ENCODE peak calls at places on chromosomes 3 and 15, in four cellular contexts. K, V, T and D are unnamed samples.

GRCh38 chr3:23961913-23962312 is 16.8 kb downstream of the NR1D2 start:
- DNase-seq in V (no peak), T (no peak), K (no peak), D (no peak)

GRCh38 chr3:134320749-134321148 is 53.5 kb downstream of the AMOTL2 start:
- DNase-seq in T (no peak), V (no peak), K (no peak), D (no peak)

GRCh38 chr3:40523781-40524180 is 979 bp upstream of the ZNF621 start:
- DNase-seq in K (no peak), V (no peak), T (peak; percentile 4), D (no peak)

GRCh38 chr3:66115858-66116654 is 77.3 kb upstream of the MAGI1 start:
- DNase-seq in T (peak; percentile 24), K (peak; percentile 82), V (peak; percentile 37), D (peak; percentile 83)

GRCh38 chr15:90812881-90813280 is 55.5 kb upstream of the FURIN start:
- DNase-seq in V (no peak), T (no peak), K (no peak), D (peak; percentile 29)

GRCh38 chr15:101037090-101037830 is 118.1 kb downstream of the LRRK1 start:
- DNase-seq in V (no peak), T (no peak), K (peak; percentile 41), D (peak; percentile 22)

GRCh38 chr3:169497567-169498257 is 165.8 kb downstream of the MECOM start:
- DNase-seq in V (no peak), T (no peak), K (no peak), D (no peak)

GRCh38 chr3:131772278-131772893 is 262.4 kb downstream of the CPNE4 start:
- DNase-seq in K (no peak), T (no peak), V (no peak), D (no peak)

GRCh38 chr3:184710870-184711365 is 946 bp downstream of the MAGEF1 start:
- DNase-seq in T (no peak), K (peak; percentile 60), V (no peak), D (no peak)

GRCh38 chr3:10910367-10910766 is 82.2 kb upstream of the SLC6A1 start:
- DNase-seq in V (no peak), K (no peak), T (no peak), D (no peak)

GRCh38 chr3:189690237-189690636 is 59.0 kb downstream of the TP63 start:
- DNase-seq in V (no peak), K (no peak), T (no peak), D (no peak)

GRCh38 chr3:41363830-41364523 is 164.7 kb downstream of the CTNNB1 start:
- DNase-seq in T (peak; percentile 46), V (no peak), K (no peak), D (peak; percentile 58)

GRCh38 chr3:5022187-5022965 is 43.1 kb downstream of the BHLHE40 start:
- DNase-seq in T (no peak), K (no peak), V (no peak), D (no peak)

GRCh38 chr15:100703032-100703578 is 100.7 kb downstream of the ASB7 start:
- DNase-seq in V (no peak), T (no peak), K (peak; percentile 21), D (peak; percentile 82)

GRCh38 chr3:135084404-135084803 is 289.3 kb downstream of the EPHB1 start:
- DNase-seq in V (no peak), T (no peak), K (no peak), D (no peak)

GRCh38 chr15:50257924-50258323 is 7.6 kb downstream of the HDC start:
- DNase-seq in T (no peak), V (no peak), K (no peak), D (no peak)

GRCh38 chr3:53043738-53044137 is 2.1 kb downstream of the SFMBT1 start:
- DNase-seq in T (no peak), K (no peak), V (no peak), D (no peak)

GRCh38 chr15:98906712-98907083 is 100.9 kb downstream of the PGPEP1L start:
- DNase-seq in K (no peak), V (peak; percentile 55), T (no peak), D (no peak)

GRCh38 chr3:194471863-194472262 is 14.9 kb downstream of the ATP13A3 start:
- DNase-seq in T (no peak), K (no peak), V (no peak), D (no peak)

GRCh38 chr15:46344906-46345305 is 710.1 kb downstream of the SQOR start:
- DNase-seq in V (no peak), T (no peak), K (no peak), D (no peak)

GRCh38 chr15:51576911-51577500 is 45.6 kb downstream of the DMXL2 start:
- DNase-seq in T (no peak), K (no peak), V (no peak), D (no peak)

GRCh38 chr3:108406063-108406660 is 104.2 kb downstream of the MYH15 start:
- DNase-seq in T (no peak), K (no peak), V (no peak), D (no peak)

GRCh38 chr3:4943553-4943952 is 35.7 kb upstream of the BHLHE40 start:
- DNase-seq in K (no peak), T (peak; percentile 23), V (no peak), D (no peak)

GRCh38 chr15:96290679-96291078 is 39.8 kb upstream of the NR2F2 start:
- DNase-seq in K (no peak), T (no peak), V (no peak), D (no peak)

GRCh38 chr3:127339943-127340861 is 52.4 kb upstream of the PRR20G start:
- DNase-seq in K (no peak), T (peak; percentile 37), V (no peak), D (no peak)

GRCh38 chr15:85531083-85531482 is 150.7 kb downstream of the AKAP13 start:
- DNase-seq in K (no peak), T (no peak), V (no peak), D (no peak)

GRCh38 chr3:143307613-143308183 is 188.1 kb downstream of the CHST2 start:
- DNase-seq in K (no peak), T (no peak), V (no peak), D (no peak)

GRCh38 chr3:17979248-17979647 is 236.8 kb upstream of the TBC1D5 start:
- DNase-seq in K (no peak), V (no peak), T (peak; percentile 26), D (no peak)

GRCh38 chr3:13009132-13009945 is 63.9 kb downstream of the IQSEC1 start:
- DNase-seq in V (peak; percentile 69), K (peak; percentile 83), T (no peak), D (no peak)

GRCh38 chr15:66929843-66930242 is 135.6 kb upstream of the SMAD3 start:
- DNase-seq in V (no peak), K (no peak), T (no peak), D (no peak)

GRCh38 chr15:66935121-66935520 is 130.3 kb upstream of the SMAD3 start:
- DNase-seq in V (no peak), T (no peak), K (peak; percentile 30), D (peak; percentile 20)

GRCh38 chr15:66934315-66934930 is 131.0 kb upstream of the SMAD3 start:
- DNase-seq in K (peak; percentile 19), T (no peak), V (no peak), D (peak; percentile 13)

GRCh38 chr15:66932634-66933024 is 132.8 kb upstream of the SMAD3 start:
- DNase-seq in V (no peak), K (peak; percentile 44), T (no peak), D (peak; percentile 32)

GRCh38 chr15:66931768-66932633 is 133.4 kb upstream of the SMAD3 start:
- DNase-seq in T (peak; percentile 85), K (peak; percentile 30), V (no peak), D (peak; percentile 67)
- H3K4me3 ChIP-seq in T (peak overlapping the region; percentile 10), K (no peak overlapping the region), V (no peak overlapping the region), D (peak overlapping the region; percentile 53)

GRCh38 chr3:185789891-185790830 is 34.7 kb downstream of the IGF2BP2 start:
- DNase-seq in T (no peak), V (no peak), K (no peak), D (peak; percentile 69)
- H3K4me3 ChIP-seq in T (no peak overlapping the region), V (no peak overlapping the region), K (no peak overlapping the region), D (no peak overlapping the region)

GRCh38 chr15:65298731-65299130 is 2.9 kb downstream of the RNU5A-1 start:
- DNase-seq in T (no peak), K (no peak), V (no peak), D (no peak)
- H3K4me3 ChIP-seq in T (no peak overlapping the region), K (no peak overlapping the region), V (no peak overlapping the region), D (no peak overlapping the region)

GRCh38 chr3:38029400-38030125 is at the start of gene PLCD1:
- DNase-seq in V (peak; percentile 84), K (peak; percentile 95), T (peak; percentile 94), D (peak; percentile 95)
- H3K4me3 ChIP-seq in V (peak within 1 kb of the TSS; percentile 85), K (peak within 1 kb of the TSS; percentile 88), T (peak within 1 kb of the TSS; percentile 83), D (peak within 1 kb of the TSS; percentile 82)

GRCh38 chr3:136209921-136210320 is 13.8 kb upstream of the MSL2 start:
- DNase-seq in V (no peak), T (no peak), K (no peak), D (no peak)

GRCh38 chr3:136207741-136208140 is 11.6 kb upstream of the MSL2 start:
- DNase-seq in V (no peak), T (no peak), K (no peak), D (no peak)

GRCh38 chr3:136211547-136211946 is 15.4 kb upstream of the MSL2 start:
- DNase-seq in V (no peak), K (no peak), T (no peak), D (no peak)
- H3K4me3 ChIP-seq in V (no peak overlapping the region), K (no peak overlapping the region), T (no peak overlapping the region), D (no peak overlapping the region)